ENCODE peak calls at places on chromosomes 13 and 19, in six cellular contexts. L is neural progenitor cell, B is HCT116, X is hepatocyte, M is PC-3, O is GM23338. E is an unnamed sample.

GRCh38 chr19:30153326-30154210 is 211.5 kb downstream of the URI1 start:
- DNase-seq in B (no peak), X (no peak), M (no peak), L (no peak), O (no peak), E (no peak)

GRCh38 chr13:74067818-74068217 is 66.4 kb downstream of the KLF12 start:
- DNase-seq in B (no peak), L (no peak), M (peak; percentile 59), O (no peak), X (no peak), E (no peak)

GRCh38 chr13:74032325-74032724 is 101.9 kb downstream of the KLF12 start:
- DNase-seq in O (no peak), B (no peak), L (no peak), X (no peak), M (no peak), E (no peak)

GRCh38 chr19:45767881-45768643 is 990 bp downstream of the SIX5 start:
- DNase-seq in O (peak; percentile 76), L (peak; percentile 83), X (peak; percentile 83), M (peak; percentile 37), B (no peak), E (peak; percentile 22)

GRCh38 chr19:10442698-10443097 is 22.4 kb downstream of the PDE4A start:
- DNase-seq in M (no peak), O (no peak), X (no peak), L (no peak), B (no peak), E (no peak)

GRCh38 chr19:36482876-36483275 is 6.5 kb downstream of the ZNF566 start:
- DNase-seq in B (no peak), M (no peak), O (no peak), L (no peak), X (no peak), E (no peak)

GRCh38 chr19:4197228-4197624 is 14.7 kb downstream of the ANKRD24 start:
- DNase-seq in B (no peak), O (no peak), L (no peak), X (no peak), M (no peak), E (no peak)

GRCh38 chr19:33752018-33752790 is 44.5 kb upstream of the KCTD15 start:
- DNase-seq in L (peak; percentile 34), M (no peak), O (no peak), B (no peak), X (no peak), E (no peak)

GRCh38 chr13:20901668-20902437 is 693 bp downstream of the XPO4 start:
- DNase-seq in B (peak; percentile 15), L (peak; percentile 52), O (peak; percentile 74), M (peak; percentile 55), X (peak; percentile 71), E (peak; percentile 37)

GRCh38 chr19:29767039-29767735 is 44.6 kb upstream of the CCNE1 start:
- DNase-seq in O (no peak), M (no peak), X (no peak), B (no peak), L (no peak), E (no peak)

GRCh38 chr13:82187227-82187626 is 1695.0 kb downstream of the SLITRK1 start:
- DNase-seq in O (no peak), M (no peak), L (no peak), X (no peak), B (no peak), E (no peak)

GRCh38 chr19:41156207-41156606 is 36.8 kb upstream of the CYP2S1 start:
- DNase-seq in X (no peak), L (no peak), M (peak; percentile 11), B (no peak), O (no peak), E (no peak)

GRCh38 chr13:38944219-38944618 is 46.4 kb downstream of the STOML3 start:
- DNase-seq in X (no peak), L (no peak), O (no peak), B (no peak), M (no peak), E (no peak)

GRCh38 chr19:16442386-16443276 is 29.1 kb downstream of the EPS15L1 start:
- DNase-seq in B (no peak), O (no peak), L (peak; percentile 15), X (peak; percentile 49), M (no peak), E (no peak)

GRCh38 chr13:41502021-41502420 is 44.7 kb downstream of the RGCC start:
- DNase-seq in B (no peak), X (no peak), M (no peak), O (no peak), L (no peak), E (peak; percentile 37)

GRCh38 chr19:35608250-35608649 is 4.3 kb upstream of the HAUS5 start:
- DNase-seq in O (no peak), L (no peak), M (no peak), B (no peak), X (no peak), E (peak; percentile 13)

GRCh38 chr13:23377603-23378002 is 55.9 kb downstream of the SACS start:
- DNase-seq in X (peak; percentile 27), B (no peak), L (no peak), M (no peak), O (no peak), E (no peak)

GRCh38 chr13:38821753-38822551 is 135.1 kb downstream of the FREM2 start:
- DNase-seq in O (no peak), B (no peak), X (no peak), M (no peak), L (no peak), E (peak; percentile 64)

GRCh38 chr13:70668293-70668692 is 560.0 kb upstream of the KLHL1 start:
- DNase-seq in B (no peak), X (peak; percentile 47), M (peak; percentile 87), O (peak; percentile 73), L (peak; percentile 61), E (no peak)

GRCh38 chr13:46057251-46058015 is 4.9 kb upstream of the ZC3H13 start:
- DNase-seq in M (no peak), O (no peak), L (peak; percentile 31), B (no peak), X (no peak), E (no peak)

GRCh38 chr13:99970761-99971575 is 599 bp downstream of the ZIC5 start:
- DNase-seq in O (peak; percentile 69), X (no peak), L (peak; percentile 87), M (no peak), B (no peak), E (no peak)

GRCh38 chr19:46265217-46265828 is 31.5 kb upstream of the HIF3A start:
- DNase-seq in X (peak; percentile 91), O (peak; percentile 91), L (peak; percentile 89), B (peak; percentile 77), M (peak; percentile 75), E (peak; percentile 66)

GRCh38 chr19:15101479-15102082 is 5.6 kb upstream of the SYDE1 start:
- DNase-seq in X (peak; percentile 61), L (peak; percentile 45), O (peak; percentile 82), B (peak; percentile 38), M (peak; percentile 62), E (peak; percentile 36)

GRCh38 chr13:106156468-106156867 is 379.0 kb downstream of the EFNB2 start:
- DNase-seq in B (peak; percentile 78), M (peak; percentile 88), O (no peak), X (peak; percentile 49), L (no peak), E (no peak)

GRCh38 chr19:44576843-44577565 is 36.4 kb upstream of the IGSF23 start:
- DNase-seq in M (peak; percentile 71), L (peak; percentile 58), O (peak; percentile 84), B (peak; percentile 39), X (peak; percentile 84), E (peak; percentile 70)

GRCh38 chr13:50797081-50797480 is 46.4 kb downstream of the DLEU7 start:
- DNase-seq in L (no peak), O (no peak), M (no peak), B (no peak), X (no peak), E (no peak)

GRCh38 chr19:7636691-7637373 is at the start of gene STXBP2:
- DNase-seq in M (peak; percentile 89), O (peak; percentile 91), B (peak; percentile 76), X (peak; percentile 94), L (peak; percentile 89), E (peak; percentile 90)

GRCh38 chr19:40807147-40808020 is 8.4 kb downstream of the EGLN2 start:
- DNase-seq in O (peak; percentile 85), L (peak; percentile 51), B (no peak), X (peak; percentile 78), M (peak; percentile 49), E (no peak)

DNA sequence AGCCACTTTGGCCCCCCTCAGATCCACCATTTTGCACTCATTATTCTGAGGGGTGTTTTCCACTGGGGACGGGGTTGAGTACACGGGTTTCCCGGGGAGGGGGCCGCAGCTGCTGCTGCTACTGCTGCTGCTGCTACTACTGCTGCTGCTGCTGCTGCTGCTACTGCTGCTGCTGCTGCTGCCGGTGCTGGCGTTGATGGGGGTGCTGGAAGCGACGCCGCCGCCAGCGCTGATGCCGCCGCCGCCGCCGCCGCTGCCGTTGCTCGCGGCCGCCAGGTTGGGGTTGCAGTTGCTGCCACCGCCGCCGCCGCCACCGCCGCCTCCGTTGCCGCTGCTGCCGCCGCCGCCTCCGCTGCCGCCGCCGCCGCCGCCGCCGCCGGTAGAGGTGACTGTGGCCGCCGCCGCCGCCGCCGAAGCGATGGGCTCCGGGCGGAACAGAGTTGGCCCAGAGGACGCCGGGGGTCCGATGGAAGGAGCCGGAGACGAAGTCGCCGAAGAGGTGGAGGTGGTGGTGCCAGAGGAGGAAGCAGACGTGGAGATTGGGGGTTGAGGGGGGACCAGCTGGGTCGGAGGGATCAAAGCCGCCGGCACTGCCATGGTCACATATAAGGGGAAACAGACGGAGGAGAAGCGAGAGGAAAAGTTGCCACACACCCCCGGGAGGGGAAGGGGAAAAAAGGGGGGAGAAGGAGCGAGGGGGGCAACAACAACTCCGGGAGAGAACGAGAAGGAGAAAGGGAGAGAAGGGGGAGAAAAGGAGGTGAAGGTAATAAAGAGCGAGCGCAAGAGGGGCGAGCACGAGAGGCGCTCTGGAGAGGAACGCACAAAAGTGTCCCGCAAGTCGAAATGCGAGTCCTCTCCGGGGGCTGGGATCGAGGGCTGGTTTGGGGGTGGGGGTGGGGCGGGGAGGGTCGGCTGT is 572 bp downstream of the DACH1 start:
- DNase-seq in L (peak; percentile 71), X (peak; percentile 44), O (peak; percentile 33), M (no peak), B (no peak), E (peak; percentile 32)
- TF ChIP-seq EZH2 in L (no peak), X (no peak), O (peak; percentile 81), M (no peak), B (no peak), E (no peak)

GRCh38 chr13:110390572-110390971 is 83.5 kb downstream of the COL4A2 start:
- DNase-seq in L (no peak), O (no peak), X (no peak), M (peak; percentile 89), B (no peak), E (no peak)
- TF ChIP-seq EZH2phosphoT487 in L (no peak), O (no peak), X (no peak), M (no peak), B (no peak), E (no peak)

DNA sequence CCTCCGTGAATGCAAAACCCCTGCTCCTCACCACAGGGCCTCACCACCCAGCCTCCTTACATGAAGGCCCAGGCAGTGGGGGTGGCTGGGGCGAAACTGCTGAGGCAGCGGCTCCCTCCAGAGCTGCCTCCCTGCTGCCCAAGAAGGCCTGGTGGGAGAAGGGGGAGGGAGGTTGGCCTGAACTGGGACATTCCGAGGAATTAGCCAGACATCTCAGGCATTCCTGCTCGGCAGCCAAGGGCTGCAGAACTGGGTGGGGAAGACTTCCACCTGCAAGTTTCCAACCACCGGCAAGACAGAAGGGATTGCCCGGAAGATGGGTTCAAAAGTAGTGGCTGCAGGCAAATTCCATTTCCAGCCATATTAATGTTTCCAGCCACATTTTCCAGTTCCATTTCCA is 2.3 kb upstream of the PSPN start:
- DNase-seq in X (peak; percentile 63), B (no peak), O (peak; percentile 44), M (no peak), L (peak; percentile 27), E (no peak)
- TF ChIP-seq EZH2 in X (no peak), B (no peak), O (no peak), M (no peak), L (no peak), E (no peak)

GRCh38 chr19:55898911-55899310 is 33.2 kb downstream of the NLRP13 start:
- DNase-seq in O (no peak), M (no peak), B (no peak), X (no peak), L (no peak), E (no peak)
- TF ChIP-seq EZH2phosphoT487 in O (no peak), M (no peak), B (no peak), X (no peak), L (no peak), E (no peak)

E was measured in MM.1S.